ENCODE peak calls at places on chromosomes 2 and 18, in eight cellular contexts. G is upper lobe of right lung, H is pancreas, U is GM06990, V is heart left ventricle, Q is OCI-LY7, D is uterus, Z is heart right ventricle. N is an unnamed sample.

GRCh38 chr2:132915812-132916211 is 245.8 kb upstream of the LYPD1 start:
- DNase-seq in G (no peak), H (no peak), U (no peak), V (no peak), Q (no peak), D (no peak), Z (no peak), N (no peak)

GRCh38 chr2:16201876-16202642 is 261.7 kb downstream of the MYCN start:
- DNase-seq in G (no peak), H (no peak), U (no peak), V (no peak), Q (no peak), D (no peak), Z (no peak), N (peak; percentile 75)

GRCh38 chr2:28610583-28611201 is 114.8 kb downstream of the PLB1 start:
- DNase-seq in G (no peak), H (peak; percentile 64), U (no peak), V (no peak), Q (no peak), D (peak; percentile 63), Z (no peak), N (peak; percentile 99)

GRCh38 chr2:156589381-156590079 is 153.4 kb downstream of the GPD2 start:
- DNase-seq in G (no peak), H (no peak), U (peak; percentile 19), V (peak; percentile 6), Q (peak; percentile 35), D (no peak), Z (peak; percentile 7), N (peak; percentile 47)

GRCh38 chr18:59814872-59815271 is 84.9 kb upstream of the PMAIP1 start:
- DNase-seq in G (no peak), H (no peak), U (no peak), V (no peak), Q (no peak), D (no peak), Z (no peak), N (peak; percentile 61)

GRCh38 chr18:75031717-75032317 is 177.1 kb downstream of the PTGR3 start:
- DNase-seq in G (no peak), H (no peak), U (no peak), V (no peak), Q (no peak), D (no peak), Z (no peak), N (no peak)

GRCh38 chr2:180823546-180824141 is 156.8 kb upstream of the UBE2E3 start:
- DNase-seq in G (no peak), H (no peak), U (no peak), V (no peak), Q (no peak), D (no peak), Z (no peak), N (peak; percentile 58)

GRCh38 chr2:106108351-106108750 is 85.8 kb downstream of the UXS1 start:
- DNase-seq in G (no peak), H (no peak), U (no peak), V (no peak), Q (peak; percentile 9), D (no peak), Z (no peak), N (peak; percentile 27)

GRCh38 chr2:9230051-9230802 is 23.6 kb downstream of the ASAP2 start:
- DNase-seq in G (no peak), H (no peak), U (no peak), V (peak; percentile 45), Q (no peak), D (no peak), Z (peak; percentile 57), N (no peak)
- TF ChIP-seq CTCF in G (no peak), H (no peak), U (no peak), V (no peak), Q (no peak), D (no peak), Z (no peak), N (no peak)

DNA sequence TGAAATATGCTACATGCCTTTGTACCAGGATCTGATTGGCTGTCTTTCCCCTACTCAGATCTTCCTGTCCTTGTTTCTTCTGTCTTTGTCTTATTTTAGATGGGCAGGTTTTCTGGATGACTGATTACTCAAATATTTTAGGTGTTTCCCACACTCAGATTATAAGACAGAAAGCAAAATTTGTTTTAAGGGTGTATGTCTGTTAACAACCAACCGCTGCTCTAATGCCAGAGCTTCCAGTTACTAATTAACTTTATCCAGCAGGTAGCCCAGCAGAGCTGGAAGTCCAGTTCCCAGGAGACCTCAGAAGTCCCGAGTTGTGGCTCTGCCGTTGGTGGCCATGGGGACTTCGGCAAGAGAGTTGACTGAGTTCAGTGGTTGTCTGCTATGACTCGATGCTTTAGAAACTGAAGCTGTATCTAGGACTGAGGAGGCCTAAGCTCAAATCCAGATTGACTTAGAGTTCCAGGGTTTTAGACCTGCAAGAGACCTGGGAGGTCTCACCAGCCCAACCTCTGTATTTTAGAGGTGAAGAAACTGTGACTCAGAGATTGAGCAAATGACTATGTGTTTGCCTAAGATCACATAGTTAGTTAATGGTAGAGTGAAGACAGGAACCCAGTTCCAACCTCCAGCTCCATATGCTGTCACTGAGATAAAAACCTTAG is 7.5 kb downstream of the IL1R2 start:
- DNase-seq in G (no peak), H (no peak), U (no peak), V (no peak), Q (no peak), D (no peak), Z (no peak), N (peak; percentile 87)
- H3K36me3 ChIP-seq in G (no peaks in the 10 kb centered on the region), H (no peaks in the 10 kb centered on the region), U (no peaks in the 10 kb centered on the region), V (no peaks in the 10 kb centered on the region), Q (no peaks in the 10 kb centered on the region), D (no peaks in the 10 kb centered on the region), Z (no peaks in the 10 kb centered on the region), N (no peaks in the 10 kb centered on the region)

GRCh38 chr18:7876354-7876753 is 309.2 kb downstream of the PTPRM start:
- DNase-seq in G (no peak), H (no peak), U (no peak), V (no peak), Q (no peak), D (no peak), Z (no peak), N (peak; percentile 61)

GRCh38 chr18:7871560-7872456 is 304.7 kb downstream of the PTPRM start:
- DNase-seq in G (no peak), H (no peak), U (no peak), V (no peak), Q (no peak), D (no peak), Z (no peak), N (peak; percentile 94)

GRCh38 chr18:7870855-7871254 is 303.7 kb downstream of the PTPRM start:
- DNase-seq in G (no peak), H (no peak), U (no peak), V (no peak), Q (no peak), D (no peak), Z (no peak), N (peak; percentile 38)

GRCh38 chr18:7873316-7873715 is 306.2 kb downstream of the PTPRM start:
- DNase-seq in G (no peak), H (no peak), U (no peak), V (no peak), Q (no peak), D (no peak), Z (no peak), N (no peak)

DNA sequence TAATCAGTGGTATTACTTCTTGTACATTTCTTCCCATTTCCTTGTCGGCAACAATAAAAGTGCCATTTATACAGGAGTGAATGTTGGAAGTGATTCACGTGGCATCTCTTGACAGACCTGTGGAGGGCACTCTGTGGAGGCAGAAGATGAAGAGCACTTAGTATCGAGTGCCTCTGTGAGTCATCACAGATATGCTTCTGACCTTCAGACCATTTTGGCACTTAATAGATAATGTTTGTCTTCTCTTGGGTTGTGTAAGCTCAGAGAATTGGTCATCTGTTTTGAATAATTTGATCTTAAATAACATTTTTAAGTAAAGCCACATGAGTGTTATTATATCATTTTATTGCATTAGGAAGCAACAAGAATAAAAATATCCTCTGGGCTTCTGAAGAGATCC is 305.5 kb downstream of the PTPRM start:
- DNase-seq in G (no peak), H (no peak), U (no peak), V (no peak), Q (no peak), D (no peak), Z (no peak), N (peak; percentile 90)
- TF ChIP-seq CTCF in G (no peak), H (no peak), U (no peak), V (no peak), Q (no peak), D (no peak), Z (no peak), N (peak; percentile 41)

GRCh38 chr2:118433566-118433965 is 345.3 kb downstream of the INSIG2 start:
- DNase-seq in G (no peak), H (no peak), U (no peak), V (no peak), Q (no peak), D (no peak), Z (no peak), N (peak; percentile 67)
- H3K36me3 ChIP-seq in G (no peaks in the 10 kb centered on the region), H (no peaks in the 10 kb centered on the region), U (no peaks in the 10 kb centered on the region), V (no peaks in the 10 kb centered on the region), Q (no peaks in the 10 kb centered on the region), D (no peaks in the 10 kb centered on the region), Z (no peaks in the 10 kb centered on the region), N (no peaks in the 10 kb centered on the region)

GRCh38 chr2:171158036-171158789 is 2.5 kb downstream of the TLK1 start:
- DNase-seq in G (no peak), H (no peak), U (no peak), V (no peak), Q (peak; percentile 22), D (no peak), Z (no peak), N (no peak)
- TF ChIP-seq CTCF in G (no peak), H (no peak), U (no peak), V (no peak), Q (no peak), D (no peak), Z (no peak), N (no peak)

GRCh38 chr2:210428415-210429179 is 48.0 kb downstream of the LANCL1 start:
- DNase-seq in G (no peak), H (no peak), U (no peak), V (no peak), Q (no peak), D (no peak), Z (no peak), N (peak; percentile 60)
- H3K36me3 ChIP-seq in G (peaks cover 33% of the 10 kb centered on the region), H (peaks cover 9% of the 10 kb centered on the region), U (peaks cover 1% of the 10 kb centered on the region), V (peaks cover 31% of the 10 kb centered on the region), Q (peaks cover 21% of the 10 kb centered on the region), D (no peaks in the 10 kb centered on the region), Z (peaks cover 11% of the 10 kb centered on the region), N (no peaks in the 10 kb centered on the region)

GRCh38 chr18:27211569-27211968 is 26.5 kb upstream of the CHST9 start:
- DNase-seq in G (no peak), H (no peak), U (no peak), V (no peak), Q (no peak), D (no peak), Z (no peak), N (no peak)
- TF ChIP-seq CTCF in G (no peak), H (no peak), U (no peak), V (no peak), Q (no peak), D (no peak), Z (no peak), N (no peak)